ENCODE peak calls at places on chromosomes 1 and 21, in nine cellular contexts. H is activated T-cell treated with anti-CD3 and anti-CD28 coated beads for 1 hour; T is upper lobe of right lung; J is heart left ventricle; U is mucosa of descending colon; W is naive thymus-derived CD8-positive, alpha-beta T cell; F is nephron progenitor cell; G is GM06990; N is B cell. Q is an unnamed sample.
A peak's percentile ranks its signal among the peaks of the same experiment; 100 is the strongest.

GRCh38 chr1:37306871-37307270 is 167.5 kb upstream of the ZC3H12A start:
- DNase-seq in H (no peak), T (no peak), J (no peak), U (no peak), W (no peak), F (no peak), G (no peak), N (no peak), Q (no peak)

GRCh38 chr1:181587870-181588438 is 104.6 kb downstream of the CACNA1E start:
- DNase-seq in H (no peak), T (no peak), J (no peak), U (no peak), W (no peak), F (no peak), G (peak; percentile 9), N (no peak), Q (no peak)

GRCh38 chr1:2787163-2787911 is 14.2 kb downstream of the TTC34 start:
- DNase-seq in H (no peak), T (peak; percentile 61), J (peak; percentile 31), U (peak; percentile 37), W (no peak), F (no peak), G (peak; percentile 1), N (no peak), Q (no peak)

GRCh38 chr1:223326776-223327175 is 37.2 kb downstream of the SUSD4 start:
- DNase-seq in H (no peak), T (no peak), J (no peak), U (no peak), W (no peak), F (no peak), G (no peak), N (no peak), Q (no peak)

GRCh38 chr21:44898851-44899767 is 21.6 kb downstream of the ITGB2 start:
- DNase-seq in H (no peak), T (peak; percentile 61), J (peak; percentile 58), U (peak; percentile 57), W (no peak), F (no peak), G (no peak), N (no peak), Q (no peak)

GRCh38 chr1:222325506-222325905 is 222.4 kb downstream of the HHIPL2 start:
- DNase-seq in H (no peak), T (no peak), J (no peak), U (no peak), W (no peak), F (no peak), G (no peak), N (no peak), Q (no peak)

GRCh38 chr1:206422525-206422924 is 47.8 kb upstream of the IKBKE start:
- DNase-seq in H (no peak), T (no peak), J (no peak), U (no peak), W (no peak), F (no peak), G (no peak), N (no peak), Q (no peak)

GRCh38 chr1:1432951-1433803 is 2.3 kb upstream of the VWA1 start:
- DNase-seq in H (no peak), T (peak; percentile 96), J (peak; percentile 81), U (peak; percentile 94), W (no peak), F (peak; percentile 69), G (no peak), N (no peak), Q (no peak)

GRCh38 chr1:246782120-246782900 is 58.1 kb downstream of the SCCPDH start:
- DNase-seq in H (no peak), T (no peak), J (no peak), U (no peak), W (peak; percentile 21), F (no peak), G (no peak), N (no peak), Q (peak; percentile 5)

GRCh38 chr1:236425031-236425663 is 31.1 kb downstream of the EDARADD start:
- DNase-seq in H (no peak), T (no peak), J (no peak), U (no peak), W (no peak), F (no peak), G (peak; percentile 65), N (peak; percentile 44), Q (no peak)